ENCODE peak calls at places on chromosomes 5 and 9, in nine cellular contexts. P is upper lobe of left lung, U is tibial nerve, V is prostate gland, Q is breast epithelium, R is sigmoid colon, B is heart left ventricle, I is H1, F is spleen. G is an unnamed sample.

GRCh38 chr5:53253421-53253871 is 143.9 kb upstream of the MOCS2 start:
- DNase-seq in I (no peak), F (no peak), B (no peak), R (no peak), V (no peak), P (no peak), Q (no peak), U (no peak), G (no peak)

GRCh38 chr5:15014809-15015208 is 143.2 kb upstream of the ANKH start:
- DNase-seq in F (no peak), I (no peak), V (no peak), U (no peak), B (no peak), R (no peak), Q (no peak), P (no peak), G (no peak)

GRCh38 chr9:5112109-5112592 is 73.3 kb downstream of the INSL6 start:
- DNase-seq in U (no peak), F (peak; percentile 70), B (no peak), I (no peak), Q (no peak), P (peak; percentile 74), V (no peak), R (peak; percentile 62), G (no peak)

GRCh38 chr5:135505973-135506372 is 29.8 kb downstream of the NEUROG1 start:
- DNase-seq in I (no peak), F (no peak), U (no peak), P (no peak), R (no peak), Q (no peak), V (no peak), B (no peak), G (no peak)

GRCh38 chr5:175457466-175457865 is 13.5 kb upstream of the DRD1 start:
- DNase-seq in I (no peak), U (no peak), F (no peak), B (no peak), R (no peak), V (no peak), P (no peak), Q (no peak), G (no peak)

GRCh38 chr9:32502459-32502858 is 23.5 kb downstream of the RIGI start:
- DNase-seq in V (no peak), U (no peak), Q (no peak), I (no peak), F (no peak), B (no peak), R (no peak), P (no peak), G (no peak)

GRCh38 chr5:115979628-115980041 is 17.4 kb downstream of the LVRN start:
- DNase-seq in F (no peak), U (no peak), Q (no peak), V (no peak), P (no peak), B (no peak), I (no peak), R (no peak), G (no peak)

GRCh38 chr5:77631166-77631582 is 7.3 kb downstream of the OTP start:
- DNase-seq in I (no peak), Q (no peak), F (no peak), B (no peak), V (no peak), U (no peak), R (no peak), P (no peak), G (no peak)

GRCh38 chr5:142826741-142827492 is 56.7 kb downstream of the ARHGAP26 start:
- DNase-seq in I (no peak), V (no peak), R (no peak), Q (peak; percentile 68), P (no peak), F (no peak), B (no peak), U (no peak), G (no peak)

GRCh38 chr5:21802869-21803490 is 1050.2 kb downstream of the CDH12 start:
- DNase-seq in B (no peak), P (no peak), V (no peak), U (no peak), F (no peak), Q (no peak), R (no peak), I (no peak), G (no peak)

GRCh38 chr9:133237271-133237731 is 28.3 kb upstream of the OBP2B start:
- DNase-seq in I (no peak), B (peak; percentile 74), R (peak; percentile 52), P (no peak), Q (no peak), U (peak; percentile 44), V (no peak), F (peak; percentile 51), G (peak; percentile 75)

GRCh38 chr9:137236936-137237421 is 4.1 kb upstream of the TUBB4B start:
- DNase-seq in R (no peak), I (no peak), B (no peak), P (no peak), V (no peak), F (no peak), Q (no peak), U (no peak), G (no peak)
- TF ChIP-seq POLR2A in R (no peak), I (no peak), B (no peak), P (no peak), V (no peak), F (no peak), Q (no peak), U (no peak), G (no peak)

DNA sequence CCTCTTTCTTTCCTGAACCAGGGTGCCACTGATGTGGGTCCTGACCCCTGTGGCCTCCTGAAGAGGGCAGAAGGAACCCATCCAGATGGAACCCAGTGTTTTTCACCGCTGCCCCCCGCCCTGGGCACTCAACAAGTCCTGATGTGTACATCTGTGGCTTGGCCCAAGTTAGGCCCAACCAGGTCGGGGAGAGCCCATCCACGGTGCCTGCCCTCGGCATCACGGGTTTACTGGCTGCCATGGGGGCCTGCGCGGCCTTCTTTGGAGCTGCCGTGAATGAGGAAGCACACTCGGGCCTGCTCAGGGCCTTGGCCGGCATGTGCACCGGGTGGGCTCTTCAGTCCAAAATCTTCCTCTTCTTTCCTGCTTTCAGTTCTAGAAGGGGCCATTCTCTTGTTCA is 5.8 kb downstream of the ECSCR start:
- DNase-seq in F (peak; percentile 70), V (no peak), P (peak; percentile 42), I (no peak), U (no peak), R (no peak), Q (no peak), B (no peak), G (no peak)
- TF ChIP-seq POLR2A in F (no peak), V (no peak), P (no peak), I (no peak), U (no peak), R (no peak), Q (no peak), B (no peak), G (no peak)

DNA sequence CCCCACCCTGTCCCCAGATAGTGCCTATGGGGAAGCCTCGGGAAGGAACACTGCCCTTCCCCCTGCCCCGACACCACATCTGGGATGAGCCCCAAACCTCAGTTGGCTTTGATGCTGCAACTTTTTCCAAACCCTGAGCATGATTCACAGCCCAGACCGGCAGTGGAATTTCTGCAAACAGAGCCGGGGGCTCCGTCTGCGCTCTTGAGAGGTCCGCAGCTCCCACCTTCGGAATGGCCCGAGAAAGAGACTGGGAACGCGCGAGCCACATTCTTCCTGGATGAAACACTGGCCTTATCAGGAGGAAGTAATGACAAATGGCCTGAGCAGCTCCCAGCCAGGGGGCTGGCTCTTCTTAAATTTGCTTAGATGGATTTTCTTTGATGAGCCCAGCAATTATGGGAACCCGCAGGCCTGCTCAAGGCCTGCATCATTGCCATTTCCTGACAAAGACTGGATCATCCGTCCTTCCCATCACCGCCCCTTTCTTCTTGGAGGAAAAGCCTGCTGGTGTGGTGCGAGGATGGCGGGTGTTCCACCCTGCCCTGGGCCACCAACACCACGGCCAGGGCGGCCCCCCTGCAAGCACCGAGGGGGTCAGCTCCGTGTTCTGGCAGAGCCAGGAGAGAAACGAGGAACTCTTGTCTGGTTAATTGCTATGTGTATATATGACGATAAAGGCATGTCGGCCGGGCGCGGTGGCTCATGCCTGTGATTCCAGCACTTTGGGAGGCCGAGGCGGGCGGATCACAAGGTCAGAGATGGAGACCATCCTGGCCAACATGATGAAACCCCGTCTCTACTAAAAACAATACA is 38.8 kb upstream of the COL5A1 start:
- DNase-seq in I (peak; percentile 51), V (no peak), Q (peak; percentile 30), P (peak; percentile 79), F (no peak), B (peak; percentile 41), R (peak; percentile 64), U (peak; percentile 32), G (no peak)
- TF ChIP-seq POLR2A in I (no peak), V (no peak), Q (no peak), P (no peak), F (no peak), B (no peak), R (no peak), U (no peak), G (no peak)

DNA sequence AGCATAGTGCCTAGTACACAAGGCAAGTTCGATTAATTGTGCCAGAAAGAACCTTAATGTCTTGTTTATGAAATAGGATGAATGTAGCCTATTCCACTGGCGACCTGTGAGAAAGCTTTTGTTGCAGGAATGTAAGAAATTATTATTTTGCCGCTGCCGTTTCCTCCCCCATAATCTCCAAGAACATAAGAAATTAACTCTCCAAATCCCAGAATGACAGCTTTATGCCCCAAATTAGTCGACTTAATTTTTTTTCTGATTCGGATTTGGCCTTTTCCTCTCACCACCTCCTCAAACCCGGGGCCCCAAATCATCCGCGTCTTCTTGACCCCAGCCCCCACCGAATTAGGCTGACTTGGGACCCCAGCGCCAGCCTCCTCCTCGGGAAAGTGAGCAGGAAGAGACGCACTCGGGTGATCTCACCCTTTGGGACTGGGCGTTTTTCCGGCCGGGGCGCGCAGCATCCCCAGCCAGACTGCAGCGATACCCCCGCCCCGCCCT is 685 bp upstream of the SPTAN1 start:
- DNase-seq in U (no peak), B (no peak), P (no peak), F (no peak), R (no peak), V (no peak), I (no peak), Q (no peak), G (no peak)
- TF ChIP-seq POLR2A in U (no peak), B (no peak), P (no peak), F (no peak), R (peak; percentile 64), V (peak; percentile 38), I (no peak), Q (peak; percentile 59), G (no peak)

GRCh38 chr5:177296581-177296980 is 6.9 kb downstream of the RAB24 start:
- DNase-seq in R (no peak), F (peak; percentile 72), Q (no peak), I (no peak), P (no peak), U (no peak), V (no peak), B (no peak), G (peak; percentile 74)

GRCh38 chr5:177300236-177300880 is 3.2 kb downstream of the RAB24 start:
- DNase-seq in P (no peak), I (no peak), B (peak; percentile 82), Q (no peak), V (no peak), F (peak; percentile 89), U (peak; percentile 50), R (peak; percentile 76), G (no peak)

GRCh38 chr5:177299711-177300110 is 3.8 kb downstream of the RAB24 start:
- DNase-seq in F (peak; percentile 74), U (no peak), P (no peak), I (no peak), Q (no peak), R (no peak), B (no peak), V (no peak), G (no peak)

GRCh38 chr5:177295929-177296328 is 7.6 kb downstream of the RAB24 start:
- DNase-seq in B (no peak), R (no peak), P (no peak), V (no peak), Q (no peak), U (no peak), F (peak; percentile 80), I (no peak), G (peak; percentile 81)

GRCh38 chr5:177297922-177298321 is 5.6 kb downstream of the RAB24 start:
- DNase-seq in I (no peak), R (no peak), Q (no peak), P (no peak), F (no peak), U (no peak), B (no peak), V (no peak), G (no peak)
- TF ChIP-seq POLR2A in I (no peak), R (no peak), Q (no peak), P (no peak), F (no peak), U (no peak), B (no peak), V (no peak), G (no peak)